ENCODE peak calls at places on chromosomes 12 and 14, in ten cellular contexts. One of them, this sample, is unnamed.

GRCh38 chr12:67681145-67681778 is 32.7 kb downstream of the DYRK2 start:
- DNase-seq in GM13977: no peak
- DNase-seq in choroid plexus epithelial cell: peak
- DNase-seq in tibial nerve: no peak
- DNase-seq in left ventricle myocardium inferior: no peak
- DNase-seq in Caco-2: no peak
- DNase-seq in nephron progenitor cell: no peak
- DNase-seq in GM12865: no peak
- DNase-seq in glutamatergic neuron: no peak
- DNase-seq in endothelial cell: no peak
- DNase-seq in this sample: no peak

GRCh38 chr14:38209572-38210159 is 2.0 kb downstream of the SSTR1 start:
- DNase-seq in GM13977: no peak
- DNase-seq in choroid plexus epithelial cell: no peak
- DNase-seq in tibial nerve: no peak
- DNase-seq in left ventricle myocardium inferior: no peak
- DNase-seq in Caco-2: no peak
- DNase-seq in nephron progenitor cell: no peak
- DNase-seq in GM12865: no peak
- DNase-seq in glutamatergic neuron: peak
- DNase-seq in endothelial cell: no peak
- DNase-seq in this sample: no peak

GRCh38 chr12:55499810-55500252 is 7.7 kb downstream of the OR6C68 start:
- DNase-seq in GM13977: no peak
- DNase-seq in choroid plexus epithelial cell: no peak
- DNase-seq in tibial nerve: no peak
- DNase-seq in left ventricle myocardium inferior: no peak
- DNase-seq in Caco-2: peak
- DNase-seq in nephron progenitor cell: no peak
- DNase-seq in GM12865: no peak
- DNase-seq in glutamatergic neuron: no peak
- DNase-seq in endothelial cell: no peak
- DNase-seq in this sample: no peak

GRCh38 chr14:85934123-85934885 is 404.4 kb downstream of the FLRT2 start:
- DNase-seq in GM13977: peak
- DNase-seq in choroid plexus epithelial cell: peak
- DNase-seq in tibial nerve: no peak
- DNase-seq in left ventricle myocardium inferior: no peak
- DNase-seq in Caco-2: no peak
- DNase-seq in nephron progenitor cell: no peak
- DNase-seq in GM12865: peak
- DNase-seq in glutamatergic neuron: no peak
- DNase-seq in endothelial cell: no peak
- DNase-seq in this sample: no peak

GRCh38 chr12:100858658-100859057 is 64.1 kb downstream of the ANO4 start:
- DNase-seq in GM13977: no peak
- DNase-seq in choroid plexus epithelial cell: no peak
- DNase-seq in tibial nerve: no peak
- DNase-seq in left ventricle myocardium inferior: no peak
- DNase-seq in Caco-2: no peak
- DNase-seq in nephron progenitor cell: no peak
- DNase-seq in GM12865: no peak
- DNase-seq in glutamatergic neuron: no peak
- DNase-seq in endothelial cell: no peak
- DNase-seq in this sample: no peak

GRCh38 chr14:25308244-25308643 is 258.3 kb upstream of the STXBP6 start:
- DNase-seq in GM13977: no peak
- DNase-seq in choroid plexus epithelial cell: no peak
- DNase-seq in tibial nerve: no peak
- DNase-seq in left ventricle myocardium inferior: no peak
- DNase-seq in Caco-2: no peak
- DNase-seq in nephron progenitor cell: peak
- DNase-seq in GM12865: no peak
- DNase-seq in glutamatergic neuron: no peak
- DNase-seq in endothelial cell: peak
- DNase-seq in this sample: no peak

GRCh38 chr12:62914443-62914909 is 20.5 kb downstream of the PPM1H start:
- DNase-seq in GM13977: no peak
- DNase-seq in choroid plexus epithelial cell: no peak
- DNase-seq in tibial nerve: no peak
- DNase-seq in left ventricle myocardium inferior: no peak
- DNase-seq in Caco-2: no peak
- DNase-seq in nephron progenitor cell: no peak
- DNase-seq in GM12865: no peak
- DNase-seq in glutamatergic neuron: no peak
- DNase-seq in endothelial cell: no peak
- DNase-seq in this sample: no peak

GRCh38 chr14:71142375-71143038 is 235.2 kb downstream of the PCNX1 start:
- DNase-seq in GM13977: no peak
- DNase-seq in choroid plexus epithelial cell: peak
- DNase-seq in tibial nerve: no peak
- DNase-seq in left ventricle myocardium inferior: no peak
- DNase-seq in Caco-2: no peak
- DNase-seq in nephron progenitor cell: no peak
- DNase-seq in GM12865: peak
- DNase-seq in glutamatergic neuron: no peak
- DNase-seq in endothelial cell: no peak
- DNase-seq in this sample: no peak

GRCh38 chr14:104265918-104266642 is 127.7 kb downstream of the KIF26A start:
- DNase-seq in GM13977: no peak
- DNase-seq in choroid plexus epithelial cell: no peak
- DNase-seq in tibial nerve: no peak
- DNase-seq in left ventricle myocardium inferior: no peak
- DNase-seq in Caco-2: no peak
- DNase-seq in nephron progenitor cell: no peak
- DNase-seq in GM12865: no peak
- DNase-seq in glutamatergic neuron: peak
- DNase-seq in endothelial cell: no peak
- DNase-seq in this sample: no peak

GRCh38 chr14:104266643-104267575 is 128.5 kb downstream of the KIF26A start:
- DNase-seq in GM13977: no peak
- DNase-seq in choroid plexus epithelial cell: no peak
- DNase-seq in tibial nerve: no peak
- DNase-seq in left ventricle myocardium inferior: no peak
- DNase-seq in Caco-2: no peak
- DNase-seq in nephron progenitor cell: no peak
- DNase-seq in GM12865: no peak
- DNase-seq in glutamatergic neuron: peak
- DNase-seq in endothelial cell: no peak
- DNase-seq in this sample: no peak

GRCh38 chr14:104262515-104263514 is 124.4 kb downstream of the KIF26A start:
- DNase-seq in GM13977: no peak
- DNase-seq in choroid plexus epithelial cell: no peak
- DNase-seq in tibial nerve: no peak
- DNase-seq in left ventricle myocardium inferior: no peak
- DNase-seq in Caco-2: peak
- DNase-seq in nephron progenitor cell: no peak
- DNase-seq in GM12865: no peak
- DNase-seq in glutamatergic neuron: peak
- DNase-seq in endothelial cell: no peak
- DNase-seq in this sample: no peak

GRCh38 chr14:104264495-104265265 is 126.3 kb downstream of the KIF26A start:
- DNase-seq in GM13977: no peak
- DNase-seq in choroid plexus epithelial cell: no peak
- DNase-seq in tibial nerve: no peak
- DNase-seq in left ventricle myocardium inferior: no peak
- DNase-seq in Caco-2: peak
- DNase-seq in nephron progenitor cell: no peak
- DNase-seq in GM12865: no peak
- DNase-seq in glutamatergic neuron: peak
- DNase-seq in endothelial cell: no peak
- DNase-seq in this sample: no peak

DNA sequence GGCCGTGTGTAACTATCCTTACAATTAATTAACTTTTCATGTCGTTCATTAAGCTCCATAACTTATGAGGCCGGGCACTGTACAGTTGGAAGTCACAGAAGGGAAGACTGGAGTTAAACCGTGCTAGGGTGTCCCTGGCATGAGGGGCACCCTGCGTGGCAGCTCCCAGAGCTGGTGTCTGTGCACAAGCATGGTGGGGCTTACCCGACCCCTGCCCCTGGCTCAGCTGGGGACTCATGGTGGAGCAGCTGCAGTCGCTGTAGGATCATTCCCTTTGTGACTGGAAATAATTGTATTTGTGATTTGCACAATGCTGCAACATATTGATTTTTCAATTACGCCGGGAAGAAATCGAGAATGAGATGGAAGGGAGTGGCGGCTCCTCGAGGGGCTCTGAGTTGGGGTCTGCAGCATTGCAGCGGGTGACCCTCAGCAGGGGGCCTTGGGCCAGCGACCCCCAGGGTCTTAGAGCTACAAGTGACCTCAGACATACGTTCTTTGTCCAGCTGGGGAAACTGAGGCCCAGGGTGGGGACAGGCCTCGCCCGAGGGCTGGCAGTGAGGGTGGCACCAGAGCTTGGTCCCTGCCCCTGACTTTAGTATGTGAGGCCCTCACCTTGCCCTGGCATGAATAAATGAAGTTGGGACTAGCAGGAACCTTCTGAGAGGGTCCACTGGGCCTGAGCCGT is 125.4 kb downstream of the KIF26A start:
- DNase-seq in GM13977: no peak
- DNase-seq in choroid plexus epithelial cell: no peak
- DNase-seq in tibial nerve: no peak
- DNase-seq in left ventricle myocardium inferior: no peak
- DNase-seq in Caco-2: no peak
- DNase-seq in nephron progenitor cell: no peak
- DNase-seq in GM12865: no peak
- DNase-seq in glutamatergic neuron: peak
- DNase-seq in endothelial cell: no peak
- DNase-seq in this sample: no peak
- TF ChIP-seq CTCF in GM13977: no peak
- TF ChIP-seq CTCF in choroid plexus epithelial cell: no peak
- TF ChIP-seq CTCF in tibial nerve: no peak
- TF ChIP-seq CTCF in left ventricle myocardium inferior: no peak
- TF ChIP-seq CTCF in Caco-2: no peak
- TF ChIP-seq CTCF in nephron progenitor cell: no peak
- TF ChIP-seq CTCF in GM12865: no peak
- TF ChIP-seq CTCF in glutamatergic neuron: no peak
- TF ChIP-seq CTCF in endothelial cell: no peak
- TF ChIP-seq CTCF in this sample: no peak

DNA sequence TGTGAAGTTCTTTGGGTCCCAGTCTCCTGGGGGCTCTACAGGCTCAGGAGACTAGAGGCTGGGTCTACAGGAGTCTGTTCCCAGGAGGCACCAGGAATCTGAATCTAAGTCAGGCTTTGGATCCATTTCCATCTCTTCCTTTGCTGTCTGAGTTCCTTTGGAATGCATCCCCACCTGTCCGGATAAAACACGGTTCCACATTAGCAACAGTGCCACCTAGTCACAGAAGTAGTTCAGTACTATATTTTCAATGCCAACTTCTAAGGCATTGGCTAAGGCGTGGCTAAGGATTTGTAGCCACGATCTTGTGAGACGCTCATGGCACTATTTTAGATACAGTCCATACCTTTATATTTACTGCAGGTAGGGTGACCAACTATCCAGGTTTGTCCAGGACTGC is 15.1 kb downstream of the ZC2HC1C start:
- DNase-seq in GM13977: no peak
- DNase-seq in choroid plexus epithelial cell: no peak
- DNase-seq in tibial nerve: no peak
- DNase-seq in left ventricle myocardium inferior: no peak
- DNase-seq in Caco-2: no peak
- DNase-seq in nephron progenitor cell: no peak
- DNase-seq in GM12865: no peak
- DNase-seq in glutamatergic neuron: no peak
- DNase-seq in endothelial cell: no peak
- DNase-seq in this sample: no peak
- TF ChIP-seq CTCF in GM13977: no peak
- TF ChIP-seq CTCF in choroid plexus epithelial cell: peak
- TF ChIP-seq CTCF in tibial nerve: no peak
- TF ChIP-seq CTCF in left ventricle myocardium inferior: peak
- TF ChIP-seq CTCF in Caco-2: peak
- TF ChIP-seq CTCF in nephron progenitor cell: no peak
- TF ChIP-seq CTCF in GM12865: no peak
- TF ChIP-seq CTCF in glutamatergic neuron: no peak
- TF ChIP-seq CTCF in endothelial cell: no peak
- TF ChIP-seq CTCF in this sample: no peak

DNA sequence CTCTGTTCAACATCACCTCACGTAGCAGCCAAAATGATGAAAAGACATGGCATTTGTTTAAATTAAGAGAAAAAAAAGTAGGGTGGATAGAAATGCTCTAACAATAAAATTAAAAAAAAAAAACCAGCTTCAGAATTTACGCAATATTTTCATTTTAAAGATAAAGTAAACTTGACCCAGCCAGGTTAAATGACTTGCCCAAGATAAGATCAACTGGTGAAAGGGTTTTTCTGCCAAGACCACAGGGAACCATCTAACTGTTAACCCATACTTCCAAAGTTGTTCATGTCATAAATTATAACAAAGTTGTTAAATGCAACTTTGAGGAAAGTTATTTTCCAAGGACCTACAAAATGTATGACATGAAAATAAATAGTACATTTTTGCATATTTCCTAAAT is 129.6 kb upstream of the SOX5 start:
- DNase-seq in GM13977: no peak
- DNase-seq in choroid plexus epithelial cell: no peak
- DNase-seq in tibial nerve: no peak
- DNase-seq in left ventricle myocardium inferior: no peak
- DNase-seq in Caco-2: no peak
- DNase-seq in nephron progenitor cell: no peak
- DNase-seq in GM12865: no peak
- DNase-seq in glutamatergic neuron: no peak
- DNase-seq in endothelial cell: no peak
- DNase-seq in this sample: no peak
- TF ChIP-seq CTCF in GM13977: no peak
- TF ChIP-seq CTCF in choroid plexus epithelial cell: no peak
- TF ChIP-seq CTCF in tibial nerve: no peak
- TF ChIP-seq CTCF in left ventricle myocardium inferior: no peak
- TF ChIP-seq CTCF in Caco-2: no peak
- TF ChIP-seq CTCF in nephron progenitor cell: no peak
- TF ChIP-seq CTCF in GM12865: no peak
- TF ChIP-seq CTCF in glutamatergic neuron: no peak
- TF ChIP-seq CTCF in endothelial cell: no peak
- TF ChIP-seq CTCF in this sample: no peak

GRCh38 chr14:22280497-22281321 is 308.3 kb downstream of the DAD1 start:
- DNase-seq in GM13977: no peak
- DNase-seq in choroid plexus epithelial cell: no peak
- DNase-seq in tibial nerve: no peak
- DNase-seq in left ventricle myocardium inferior: no peak
- DNase-seq in Caco-2: no peak
- DNase-seq in nephron progenitor cell: no peak
- DNase-seq in GM12865: no peak
- DNase-seq in glutamatergic neuron: no peak
- DNase-seq in endothelial cell: no peak
- DNase-seq in this sample: no peak

GRCh38 chr14:22272408-22272807 is 316.6 kb downstream of the DAD1 start:
- DNase-seq in GM13977: no peak
- DNase-seq in choroid plexus epithelial cell: no peak
- DNase-seq in tibial nerve: no peak
- DNase-seq in left ventricle myocardium inferior: no peak
- DNase-seq in Caco-2: no peak
- DNase-seq in nephron progenitor cell: no peak
- DNase-seq in GM12865: no peak
- DNase-seq in glutamatergic neuron: no peak
- DNase-seq in endothelial cell: no peak
- DNase-seq in this sample: no peak

GRCh38 chr14:22281322-22281977 is 307.6 kb downstream of the DAD1 start:
- DNase-seq in GM13977: no peak
- DNase-seq in choroid plexus epithelial cell: no peak
- DNase-seq in tibial nerve: no peak
- DNase-seq in left ventricle myocardium inferior: no peak
- DNase-seq in Caco-2: no peak
- DNase-seq in nephron progenitor cell: no peak
- DNase-seq in GM12865: no peak
- DNase-seq in glutamatergic neuron: no peak
- DNase-seq in endothelial cell: no peak
- DNase-seq in this sample: no peak

GRCh38 chr14:22282429-22282828 is 306.6 kb downstream of the DAD1 start:
- DNase-seq in GM13977: peak
- DNase-seq in choroid plexus epithelial cell: no peak
- DNase-seq in tibial nerve: no peak
- DNase-seq in left ventricle myocardium inferior: no peak
- DNase-seq in Caco-2: no peak
- DNase-seq in nephron progenitor cell: no peak
- DNase-seq in GM12865: no peak
- DNase-seq in glutamatergic neuron: no peak
- DNase-seq in endothelial cell: no peak
- DNase-seq in this sample: no peak

GRCh38 chr14:22276913-22277816 is 311.9 kb downstream of the DAD1 start:
- DNase-seq in GM13977: peak
- DNase-seq in choroid plexus epithelial cell: peak
- DNase-seq in tibial nerve: no peak
- DNase-seq in left ventricle myocardium inferior: no peak
- DNase-seq in Caco-2: no peak
- DNase-seq in nephron progenitor cell: no peak
- DNase-seq in GM12865: peak
- DNase-seq in glutamatergic neuron: no peak
- DNase-seq in endothelial cell: no peak
- DNase-seq in this sample: no peak
- TF ChIP-seq CTCF in GM13977: peak
- TF ChIP-seq CTCF in choroid plexus epithelial cell: peak
- TF ChIP-seq CTCF in tibial nerve: peak
- TF ChIP-seq CTCF in left ventricle myocardium inferior: peak
- TF ChIP-seq CTCF in Caco-2: peak
- TF ChIP-seq CTCF in nephron progenitor cell: peak
- TF ChIP-seq CTCF in GM12865: peak
- TF ChIP-seq CTCF in glutamatergic neuron: peak
- TF ChIP-seq CTCF in endothelial cell: peak
- TF ChIP-seq CTCF in this sample: no peak